ENCODE peak calls at places on chromosomes 16 and 17, in eight cellular contexts. L is AG09319, J is suprapubic skin, K is GM12865, H is IMR-90, N is psoas muscle, Y is left ventricle myocardium inferior, F is tibial nerve. Z is an unnamed sample.

GRCh38 chr17:42920922-42921321 is 20.3 kb downstream of the G6PC1 start:
- DNase-seq in Y (peak), J (no peak), L (no peak), H (no peak), K (peak), N (peak), F (no peak), Z (no peak)

GRCh38 chr16:59684911-59685310 is 950.8 kb upstream of the GOT2 start:
- DNase-seq in Y (no peak), F (no peak), J (no peak), H (peak), K (no peak), L (no peak), N (no peak), Z (no peak)

GRCh38 chr16:81492307-81492706 is 47.7 kb downstream of the CMIP start:
- DNase-seq in H (no peak), Y (no peak), K (no peak), J (no peak), N (no peak), F (no peak), L (no peak), Z (no peak)

GRCh38 chr16:25575363-25575762 is 116.4 kb upstream of the HS3ST4 start:
- DNase-seq in Y (no peak), L (no peak), K (no peak), H (no peak), F (no peak), N (no peak), J (no peak), Z (no peak)

GRCh38 chr16:81480856-81481821 is 36.5 kb downstream of the CMIP start:
- DNase-seq in F (no peak), N (peak), J (no peak), H (peak), Y (no peak), L (no peak), K (peak), Z (no peak)

GRCh38 chr17:66369830-66370229 is 67.4 kb downstream of the PRKCA start:
- DNase-seq in N (no peak), Y (no peak), F (no peak), K (no peak), H (no peak), L (no peak), J (no peak), Z (no peak)

GRCh38 chr16:85227262-85227923 is 115.1 kb upstream of the CIBAR2 start:
- DNase-seq in Y (no peak), H (no peak), F (no peak), L (no peak), J (no peak), N (no peak), K (peak), Z (peak)

GRCh38 chr16:5490499-5490898 is 392.9 kb upstream of the EEF2KMT start:
- DNase-seq in K (peak), H (no peak), N (peak), L (no peak), Y (no peak), J (no peak), F (no peak), Z (no peak)

GRCh38 chr17:61235821-61236197 is 163.8 kb upstream of the TBX2 start:
- DNase-seq in Y (no peak), J (no peak), H (peak), N (no peak), L (no peak), F (no peak), K (no peak), Z (no peak)

GRCh38 chr16:48904333-48904732 is 294.4 kb upstream of the N4BP1 start:
- DNase-seq in Y (no peak), J (peak), F (no peak), L (no peak), K (no peak), N (no peak), H (no peak), Z (no peak)

GRCh38 chr16:48906076-48906475 is 296.1 kb upstream of the N4BP1 start:
- DNase-seq in L (no peak), J (peak), Y (no peak), F (no peak), K (no peak), N (no peak), H (no peak), Z (no peak)

GRCh38 chr16:48901712-48902374 is 291.9 kb upstream of the N4BP1 start:
- DNase-seq in K (peak), H (no peak), F (no peak), J (peak), N (no peak), Y (no peak), L (no peak), Z (no peak)

GRCh38 chr16:48905632-48906031 is 295.7 kb upstream of the N4BP1 start:
- DNase-seq in J (no peak), F (no peak), N (no peak), H (no peak), K (no peak), L (no peak), Y (no peak), Z (no peak)

GRCh38 chr16:48903054-48903453 is 293.1 kb upstream of the N4BP1 start:
- DNase-seq in F (no peak), H (no peak), L (no peak), K (no peak), N (no peak), Y (no peak), J (peak), Z (no peak)
- TF ChIP-seq CTCF in F (no peak), H (no peak), L (no peak), K (no peak), N (no peak), Y (no peak), J (no peak), Z (no peak)

DNA sequence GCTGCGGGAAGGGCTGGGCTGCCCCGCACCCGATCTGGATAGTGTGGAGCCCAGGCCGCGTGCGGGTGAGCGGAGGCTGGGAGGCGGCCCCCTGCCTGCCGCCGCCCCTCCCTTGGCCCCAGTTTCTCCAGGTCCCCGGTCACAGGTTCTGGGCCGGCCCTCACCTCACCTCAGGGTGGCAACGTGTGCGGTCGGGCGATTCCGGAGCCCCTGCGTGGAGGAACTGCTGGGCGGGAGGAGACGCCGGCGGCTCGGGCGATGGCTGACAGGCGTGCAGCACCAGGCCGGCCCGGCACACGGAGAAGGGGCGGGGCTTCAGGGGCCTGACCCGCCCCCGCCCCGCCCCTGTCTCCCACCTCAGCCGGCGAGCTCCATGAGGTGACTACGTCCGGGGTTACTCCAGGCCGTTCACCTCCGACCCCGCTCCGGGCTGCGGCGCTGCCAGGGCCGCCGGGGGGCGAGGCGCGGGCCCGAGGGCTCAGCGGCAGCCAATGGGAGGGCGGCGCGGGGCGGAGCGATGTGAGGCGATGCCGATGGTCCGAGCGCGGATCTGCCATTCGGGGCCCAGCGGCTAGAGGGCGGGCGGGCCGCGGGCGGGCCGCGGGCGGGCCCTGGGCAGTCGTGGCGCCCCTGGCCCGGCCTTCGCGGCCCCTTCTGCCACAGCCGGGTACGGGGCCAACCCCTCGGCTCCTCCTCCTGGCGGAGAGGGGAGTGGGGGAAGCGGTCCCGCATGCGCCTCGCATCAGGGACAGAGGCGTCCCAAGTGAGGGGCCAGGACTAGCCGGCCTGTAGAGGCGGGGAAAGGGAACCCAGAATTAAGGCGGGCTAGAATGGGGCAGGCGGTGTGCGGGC is 16.7 kb upstream of the C17orf78 start:
- DNase-seq in H (peak), N (peak), F (peak), L (peak), Y (peak), J (peak), K (peak), Z (peak)
- TF ChIP-seq CTCF in H (peak), N (peak), F (peak), L (no peak), Y (peak), J (peak), K (peak), Z (no peak)

DNA sequence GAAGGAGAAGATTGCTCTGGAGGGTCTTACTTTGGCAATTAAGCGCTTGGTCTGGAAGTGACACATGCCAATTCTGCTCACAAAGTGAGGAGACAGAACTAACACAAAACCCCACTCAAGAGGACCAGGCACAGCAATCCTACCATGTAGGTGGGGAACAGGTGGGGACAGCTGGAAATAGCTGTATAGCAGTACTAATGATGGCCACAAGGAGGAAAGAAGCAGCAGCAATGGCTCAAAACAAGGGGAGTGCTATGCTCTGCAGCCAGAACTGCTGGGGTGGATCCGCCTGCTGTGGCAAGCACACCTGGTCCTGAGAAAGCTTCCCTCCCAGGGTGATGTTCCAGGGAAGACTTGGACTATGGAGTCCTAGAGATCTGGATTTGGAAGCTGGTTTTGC is 17.0 kb upstream of the TMEM132E start:
- DNase-seq in L (no peak), J (no peak), F (no peak), Y (no peak), H (no peak), N (no peak), K (peak), Z (no peak)
- TF ChIP-seq CTCF in L (no peak), J (no peak), F (peak), Y (peak), H (peak), N (no peak), K (peak), Z (peak)

GRCh38 chr17:17497845-17498520 is 1.8 kb upstream of the RASD1 start:
- DNase-seq in H (no peak), F (no peak), Y (no peak), J (no peak), K (no peak), L (no peak), N (peak), Z (no peak)

GRCh38 chr17:17495448-17496188 is 577 bp downstream of the RASD1 start:
- DNase-seq in F (no peak), Y (no peak), N (peak), H (peak), L (no peak), J (peak), K (peak), Z (no peak)

GRCh38 chr17:17498606-17499301 is 2.6 kb upstream of the RASD1 start:
- DNase-seq in L (no peak), K (no peak), H (no peak), J (no peak), Y (no peak), N (peak), F (no peak), Z (no peak)

GRCh38 chr17:17496189-17497064 is at the start of gene RASD1:
- DNase-seq in J (peak), H (peak), K (peak), L (peak), N (peak), F (peak), Y (peak), Z (peak)

DNA sequence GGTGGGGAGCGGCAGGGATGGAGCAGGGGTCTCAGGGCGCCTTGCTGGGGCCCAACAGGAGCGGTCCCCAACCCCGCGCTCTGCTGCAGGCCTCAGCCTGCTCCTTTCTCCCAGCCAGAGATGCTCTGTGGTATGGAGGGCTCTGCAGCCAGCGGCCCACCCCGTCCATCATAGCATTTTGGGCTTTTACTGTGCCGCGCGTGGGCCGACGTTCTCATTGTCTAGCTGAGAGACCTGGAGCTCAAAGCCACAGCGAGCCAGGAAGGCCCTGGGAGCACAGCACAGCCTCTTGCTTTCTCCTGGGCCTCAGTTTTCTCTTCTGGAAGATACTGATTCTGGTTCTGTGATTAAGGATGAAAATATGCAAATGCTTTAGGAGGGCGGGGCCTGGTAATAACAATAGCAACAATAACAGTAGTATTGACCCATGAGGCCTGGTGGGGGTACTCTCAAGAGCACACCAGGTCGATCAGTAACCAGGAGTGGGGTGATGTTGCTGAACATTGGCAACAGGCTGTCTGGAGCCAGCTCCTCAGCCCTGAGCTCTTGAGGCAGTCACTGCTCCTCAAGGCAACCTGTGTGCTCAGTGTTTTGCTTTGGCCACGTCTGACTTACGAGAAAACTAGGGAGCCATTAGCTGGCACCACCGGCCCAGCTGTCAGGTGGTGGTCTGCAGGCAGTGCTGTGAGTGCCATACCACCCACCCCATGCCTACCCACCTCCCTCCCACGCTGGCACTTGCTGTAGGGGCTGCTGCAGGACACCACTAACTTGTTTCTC is 1.1 kb upstream of the RASD1 start:
- DNase-seq in N (peak), J (no peak), L (no peak), K (no peak), H (no peak), Y (no peak), F (no peak), Z (no peak)
- TF ChIP-seq CTCF in N (no peak), J (no peak), L (no peak), K (no peak), H (no peak), Y (no peak), F (no peak), Z (no peak)

DNA sequence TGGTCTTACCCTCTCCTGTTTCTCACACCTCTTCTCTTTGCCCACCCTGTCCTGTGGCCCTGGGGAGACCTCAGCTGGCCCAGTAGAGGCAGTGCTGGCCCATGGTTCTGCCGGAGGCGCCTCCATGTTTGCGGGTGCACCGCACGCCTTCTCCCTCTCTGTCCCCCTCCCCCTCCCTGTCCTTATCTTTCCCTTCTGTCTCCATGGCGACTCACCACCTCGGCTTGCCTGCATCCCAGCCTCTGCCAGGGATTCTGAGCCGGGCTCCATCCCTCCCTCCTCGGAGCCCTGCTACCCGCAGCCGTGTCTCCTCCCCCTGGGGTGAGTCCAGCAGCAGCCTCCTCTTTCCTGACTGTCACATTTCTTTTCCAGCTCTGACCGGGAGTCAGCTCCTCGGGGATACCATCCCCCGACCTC is at the start of gene RNF112:
- DNase-seq in K (no peak), Y (peak), N (peak), F (no peak), H (peak), L (no peak), J (no peak), Z (no peak)
- TF ChIP-seq CTCF in K (no peak), Y (no peak), N (no peak), F (no peak), H (peak), L (peak), J (no peak), Z (no peak)

GRCh38 chr16:65120811-65121721 is 797 bp downstream of the CDH11 start:
- DNase-seq in H (peak), J (no peak), Y (peak), L (no peak), N (no peak), K (no peak), F (no peak), Z (no peak)

GRCh38 chr16:65122974-65123845 is 1.3 kb upstream of the CDH11 start:
- DNase-seq in H (peak), J (peak), N (peak), F (peak), L (peak), K (no peak), Y (peak), Z (peak)

GRCh38 chr16:65122724-65122973 is 786 bp upstream of the CDH11 start:
- DNase-seq in H (no peak), N (no peak), L (no peak), Y (no peak), K (no peak), J (no peak), F (no peak), Z (no peak)

GRCh38 chr16:65123846-65124513 is 2.1 kb upstream of the CDH11 start:
- DNase-seq in F (no peak), K (peak), Y (no peak), L (no peak), N (no peak), H (peak), J (no peak), Z (no peak)

GRCh38 chr16:65121870-65122723 is at the start of gene CDH11:
- DNase-seq in N (peak), J (no peak), H (peak), K (no peak), F (peak), L (peak), Y (peak), Z (peak)
- TF ChIP-seq CTCF in N (peak), J (no peak), H (peak), K (no peak), F (peak), L (peak), Y (peak), Z (peak)

GRCh38 chr17:12665263-12666210 is at the start of gene MYOCD:
- DNase-seq in F (no peak), K (peak), J (no peak), N (peak), L (no peak), Y (peak), H (peak), Z (no peak)
- TF ChIP-seq CTCF in F (no peak), K (no peak), J (no peak), N (no peak), L (no peak), Y (no peak), H (peak), Z (no peak)